ENCODE peak calls at places on chromosome 11, in five cellular contexts. H is GOT3; P is stimulated activated effector memory CD8-positive, alpha-beta T cell treated with anti-CD3 and anti-CD28 coated beads, Interleukin-12 subunit alpha, Interleukin-12 subunit beta, amount 100 ng/mL, for 72 hours; O is tibial artery; J is RWPE1. W is an unnamed sample.

GRCh38 chr11:64014361-64014760 is 21.4 kb upstream of the FLRT1 start:
- DNase-seq in H (no peak), P (no peak), O (no peak), J (no peak), W (no peak)

GRCh38 chr11:119388103-119388502 is 6.6 kb upstream of the USP2 start:
- DNase-seq in H (no peak), P (no peak), O (no peak), J (no peak), W (no peak)

GRCh38 chr11:108906826-108907225 is 242.0 kb downstream of the DDX10 start:
- DNase-seq in H (no peak), P (no peak), O (no peak), J (no peak), W (no peak)

GRCh38 chr11:112212290-112212689 is 13.9 kb upstream of the PTS start:
- DNase-seq in H (no peak), P (no peak), O (no peak), J (no peak), W (no peak)

GRCh38 chr11:67436459-67437081 is 912 bp downstream of the PTPRCAP start:
- DNase-seq in H (no peak), P (peak), O (no peak), J (no peak), W (no peak)

GRCh38 chr11:94218372-94218771 is 86.0 kb upstream of the IZUMO1R start:
- DNase-seq in H (no peak), P (no peak), O (no peak), J (no peak), W (no peak)

GRCh38 chr11:5605849-5606248 is 9.4 kb downstream of the TRIM6 start:
- DNase-seq in H (no peak), P (no peak), O (no peak), J (peak), W (peak)

GRCh38 chr11:25766332-25767015 is 565.5 kb upstream of the ANO3 start:
- DNase-seq in H (no peak), P (no peak), O (no peak), J (no peak), W (no peak)

GRCh38 chr11:69867076-69868002 is 48.1 kb upstream of the FGF3 start:
- DNase-seq in H (peak), P (no peak), O (no peak), J (no peak), W (peak)

GRCh38 chr11:129225190-129225589 is 33.1 kb upstream of the ARHGAP32 start:
- DNase-seq in H (no peak), P (no peak), O (no peak), J (no peak), W (peak)

GRCh38 chr11:117676501-117676900 is 120.5 kb downstream of the DSCAML1 start:
- DNase-seq in H (no peak), P (no peak), O (no peak), J (no peak), W (no peak)

GRCh38 chr11:118212131-118212725 is 12.6 kb downstream of the JAML start:
- DNase-seq in H (no peak), P (no peak), O (no peak), J (no peak), W (no peak)

W was measured in RKO.